ENCODE peak calls at places on chromosomes 7 and 10, in nine cellular contexts. K is psoas muscle, J is mesendoderm, U is amniotic epithelial cell, V is hepatocyte, Z is cardiac fibroblast, F is upper lobe of right lung, N is IMR-90, R is RWPE1. L is an unnamed sample.

GRCh38 chr7:95327356-95327755 is 3.0 kb upstream of the PON1 start:
- DNase-seq in K (no peak), R (no peak), N (no peak), U (peak), J (no peak), F (no peak), Z (peak), V (no peak), L (no peak)

GRCh38 chr7:134547738-134548054 is 1.2 kb upstream of the AKR1B15 start:
- DNase-seq in K (peak), Z (peak), N (peak), R (peak), U (peak), V (peak), J (peak), F (peak), L (peak)

GRCh38 chr10:48589266-48589665 is 15.6 kb downstream of the ARHGAP22 start:
- DNase-seq in F (no peak), V (no peak), N (peak), U (peak), Z (peak), J (no peak), K (no peak), R (peak), L (no peak)

GRCh38 chr10:119370972-119371703 is 163.8 kb downstream of the GRK5 start:
- DNase-seq in K (peak), U (no peak), R (no peak), J (no peak), V (no peak), F (peak), N (peak), Z (peak), L (no peak)

GRCh38 chr10:110147961-110148360 is 59.4 kb upstream of the MXI1 start:
- DNase-seq in V (no peak), U (no peak), N (peak), J (no peak), R (no peak), K (no peak), Z (no peak), F (no peak), L (no peak)

GRCh38 chr7:131627589-131628212 is 71.3 kb upstream of the PODXL start:
- DNase-seq in R (no peak), N (no peak), U (no peak), J (no peak), V (no peak), Z (no peak), K (no peak), F (no peak), L (no peak)

GRCh38 chr10:124125305-124126116 is 32.1 kb upstream of the CHST15 start:
- DNase-seq in R (peak), N (no peak), F (no peak), J (peak), U (peak), K (no peak), V (peak), Z (peak), L (peak)

GRCh38 chr10:36679554-36679953 is 445.8 kb upstream of the ANKRD30A start:
- DNase-seq in J (no peak), U (no peak), V (no peak), R (no peak), Z (no peak), N (no peak), F (no peak), K (no peak), L (no peak)

L was measured in 8988T.